ENCODE peak calls at places on chromosomes 11 and 22, in four cellular contexts. M is BJ, C is cardiac fibroblast, A is H4. J is an unnamed sample.

GRCh38 chr11:133782116-133782725 is 63.1 kb downstream of the SPATA19 start:
- DNase-seq in C (no peak), A (no peak), M (no peak), J (no peak)

GRCh38 chr22:26923498-26923897 is 266.1 kb downstream of the MIAT start:
- DNase-seq in A (no peak), M (no peak), C (no peak), J (no peak)

GRCh38 chr22:22666307-22667091 is 22.1 kb downstream of the GGTLC2 start:
- DNase-seq in C (peak), M (no peak), A (peak), J (no peak)

GRCh38 chr11:72617080-72617744 is 57.0 kb downstream of the PDE2A start:
- DNase-seq in A (no peak), M (no peak), C (peak), J (peak)

GRCh38 chr22:27827586-27828213 is 26.1 kb upstream of the MN1 start:
- DNase-seq in C (no peak), M (no peak), A (no peak), J (peak)

GRCh38 chr11:20658135-20658534 is 11.3 kb upstream of the NELL1 start:
- DNase-seq in M (no peak), C (no peak), A (no peak), J (no peak)

GRCh38 chr11:34313099-34313517 is 44.7 kb downstream of the ABTB2 start:
- DNase-seq in A (no peak), M (no peak), C (no peak), J (peak)

GRCh38 chr11:57277845-57278720 is 41.0 kb upstream of the APLNR start:
- DNase-seq in M (no peak), C (peak), A (peak), J (peak)

GRCh38 chr11:21723681-21724080 is 469.2 kb upstream of the ANO5 start:
- DNase-seq in M (no peak), C (no peak), A (no peak), J (no peak)

GRCh38 chr11:119470316-119471266 is 47.6 kb upstream of the THY1 start:
- DNase-seq in C (peak), A (peak), M (peak), J (peak)

GRCh38 chr22:18012528-18012927 is 11.8 kb downstream of the MICAL3 start:
- DNase-seq in M (no peak), A (no peak), C (no peak), J (no peak)

GRCh38 chr22:32080904-32081303 is 37.8 kb downstream of the SLC5A1 start:
- DNase-seq in M (no peak), C (peak), A (peak), J (no peak)

GRCh38 chr22:46086577-46087335 is 63.6 kb upstream of the PPARA start:
- DNase-seq in A (no peak), C (no peak), M (no peak), J (peak)

GRCh38 chr11:70381350-70381749 is 17.0 kb upstream of the CTTN start:
- DNase-seq in A (no peak), C (no peak), M (no peak), J (no peak)

GRCh38 chr11:108527382-108527781 is 29.2 kb upstream of the POGLUT3 start:
- DNase-seq in M (no peak), A (no peak), C (no peak), J (no peak)

GRCh38 chr11:58711832-58712231 is 19.9 kb downstream of the GLYAT start:
- DNase-seq in M (no peak), A (no peak), C (no peak), J (no peak)

GRCh38 chr11:6321961-6322362 is 1.7 kb upstream of the CAVIN3 start:
- DNase-seq in M (peak), A (no peak), C (peak), J (no peak)

GRCh38 chr22:23289130-23289503 is 108.8 kb downstream of the BCR start:
- DNase-seq in C (no peak), M (no peak), A (no peak), J (no peak)

GRCh38 chr11:21514298-21514697 is 678.6 kb upstream of the ANO5 start:
- DNase-seq in A (no peak), M (no peak), C (no peak), J (no peak)

GRCh38 chr11:130431337-130431773 is 2.9 kb upstream of the ADAMTS8 start:
- DNase-seq in M (no peak), C (peak), A (peak), J (peak)

GRCh38 chr11:19562156-19562555 is 150.5 kb upstream of the NAV2 start:
- DNase-seq in C (no peak), A (no peak), M (no peak), J (no peak)